ENCODE peak calls at places on chromosomes 12 and 14, in six cellular contexts. E is AG04450, B is H7, N is epithelial cell of esophagus, X is pancreas, S is mesothelial cell of epicardium. Q is an unnamed sample.

GRCh38 chr12:64678248-64678647 is 68.0 kb downstream of the RASSF3 start:
- DNase-seq in E (no peak), B (no peak), N (peak), X (no peak), S (no peak), Q (no peak)

GRCh38 chr12:124754949-124755800 is 108.5 kb downstream of the SCARB1 start:
- DNase-seq in E (no peak), B (peak), N (no peak), X (no peak), S (no peak), Q (peak)

GRCh38 chr14:88005978-88006851 is 1.3 kb downstream of the GPR65 start:
- DNase-seq in E (no peak), B (no peak), N (no peak), X (no peak), S (no peak), Q (no peak)

GRCh38 chr12:79055926-79056674 is 191.5 kb downstream of the SYT1 start:
- DNase-seq in E (peak), B (no peak), N (peak), X (no peak), S (no peak), Q (peak)

GRCh38 chr12:99906786-99907185 is 78.0 kb downstream of the ANKS1B start:
- DNase-seq in E (no peak), B (no peak), N (no peak), X (no peak), S (no peak), Q (no peak)

GRCh38 chr12:114447274-114447716 is 41.4 kb upstream of the TBX5 start:
- DNase-seq in E (no peak), B (peak), N (no peak), X (peak), S (no peak), Q (no peak)

GRCh38 chr12:76020731-76021672 is 10.6 kb downstream of the PHLDA1 start:
- DNase-seq in E (peak), B (no peak), N (peak), X (no peak), S (no peak), Q (peak)

GRCh38 chr12:106123551-106123991 is 15.2 kb downstream of the NUAK1 start:
- DNase-seq in E (no peak), B (no peak), N (no peak), X (no peak), S (no peak), Q (peak)

GRCh38 chr12:93181396-93181965 is 196.2 kb upstream of the NUDT4 start:
- DNase-seq in E (no peak), B (no peak), N (no peak), X (no peak), S (no peak), Q (no peak)

GRCh38 chr14:75877884-75878283 is 103.9 kb downstream of the TGFB3 start:
- DNase-seq in E (no peak), B (no peak), N (no peak), X (no peak), S (no peak), Q (no peak)

GRCh38 chr12:16269941-16270340 is 7.5 kb downstream of the SLC15A5 start:
- DNase-seq in E (no peak), B (no peak), N (no peak), X (no peak), S (no peak), Q (no peak)

GRCh38 chr12:24470050-24470449 is 478.9 kb downstream of the BCAT1 start:
- DNase-seq in E (no peak), B (no peak), N (peak), X (no peak), S (no peak), Q (no peak)

GRCh38 chr14:38646391-38646790 is 390.5 kb upstream of the CLEC14A start:
- DNase-seq in E (no peak), B (no peak), N (no peak), X (no peak), S (no peak), Q (no peak)

GRCh38 chr12:74021937-74022336 is 515.7 kb upstream of the ATXN7L3B start:
- DNase-seq in E (no peak), B (peak), N (peak), X (peak), S (peak), Q (peak)

GRCh38 chr14:100791995-100792394 is 33.9 kb upstream of the MEG3 start:
- DNase-seq in E (no peak), B (no peak), N (no peak), X (no peak), S (no peak), Q (no peak)

GRCh38 chr12:34294137-34294536 is 271.8 kb downstream of the ALG10 start:
- DNase-seq in E (no peak), B (no peak), N (no peak), X (peak), S (no peak), Q (no peak)

GRCh38 chr12:130710001-130710732 is 5.9 kb downstream of the RIMBP2 start:
- DNase-seq in E (no peak), B (no peak), N (no peak), X (no peak), S (no peak), Q (no peak)

Q was measured in SJSA1.